ENCODE peak calls at places on chromosomes 5 and 9, in nine cellular contexts. X is D341Med; W is activated T-cell treated with anti-CD3 and anti-CD28 coated beads for 4 hours; N is PC-9; V is T follicular helper cell; H is effector memory CD4-positive, alpha-beta T cell; E is midbrain; Q is T-helper 2 cell; O is mesothelial cell of epicardium. I is an unnamed sample.
A peak's percentile ranks its signal among the peaks of the same experiment; 100 is the strongest.

GRCh38 chr5:31270396-31270795 is 76.9 kb downstream of the CDH6 start:
- DNase-seq in X (peak; percentile 37), W (no peak), N (no peak), V (no peak), H (no peak), E (peak; percentile 15), Q (no peak), O (no peak), I (peak; percentile 5)

GRCh38 chr5:78841767-78842166 is 143.3 kb downstream of the ARSB start:
- DNase-seq in X (no peak), W (no peak), N (no peak), V (no peak), H (no peak), E (no peak), Q (no peak), O (no peak), I (no peak)

GRCh38 chr5:133873936-133874585 is 94.4 kb downstream of the C5orf15 start:
- DNase-seq in X (no peak), W (no peak), N (no peak), V (no peak), H (no peak), E (no peak), Q (no peak), O (no peak), I (peak; percentile 78)

GRCh38 chr9:37364751-37365360 is 57.6 kb upstream of the GRHPR start:
- DNase-seq in X (no peak), W (no peak), N (no peak), V (no peak), H (no peak), E (no peak), Q (no peak), O (no peak), I (no peak)

GRCh38 chr9:118829334-118829733 is 539.9 kb downstream of the BRINP1 start:
- DNase-seq in X (peak; percentile 26), W (no peak), N (no peak), V (no peak), H (no peak), E (peak; percentile 5), Q (no peak), O (no peak), I (no peak)

GRCh38 chr5:133154274-133155088 is 102.7 kb downstream of the HSPA4 start:
- DNase-seq in X (no peak), W (no peak), N (no peak), V (no peak), H (no peak), E (no peak), Q (no peak), O (no peak), I (no peak)

GRCh38 chr9:96126321-96126881 is 175.6 kb downstream of the HSD17B3 start:
- DNase-seq in X (no peak), W (no peak), N (no peak), V (no peak), H (no peak), E (no peak), Q (no peak), O (no peak), I (no peak)

GRCh38 chr5:109876941-109877669 is 187.4 kb downstream of the MAN2A1 start:
- DNase-seq in X (no peak), W (no peak), N (peak; percentile 38), V (no peak), H (no peak), E (no peak), Q (no peak), O (no peak), I (peak; percentile 84)

GRCh38 chr5:9173281-9174048 is 372.4 kb downstream of the SEMA5A start:
- DNase-seq in X (no peak), W (no peak), N (peak; percentile 63), V (no peak), H (no peak), E (no peak), Q (no peak), O (no peak), I (peak; percentile 52)

GRCh38 chr5:1704266-1704665 is 95.4 kb downstream of the MRPL36 start:
- DNase-seq in X (no peak), W (no peak), N (no peak), V (no peak), H (no peak), E (no peak), Q (no peak), O (no peak), I (no peak)

GRCh38 chr5:172744106-172745104 is 26.6 kb downstream of the DUSP1 start:
- DNase-seq in X (no peak), W (no peak), N (peak; percentile 77), V (no peak), H (no peak), E (no peak), Q (no peak), O (no peak), I (no peak)

GRCh38 chr5:143376911-143377838 is 26.3 kb downstream of the NR3C1 start:
- DNase-seq in X (no peak), W (no peak), N (peak; percentile 75), V (no peak), H (no peak), E (no peak), Q (no peak), O (no peak), I (peak; percentile 81)

GRCh38 chr5:66892715-66893114 is 296.5 kb downstream of the MAST4 start:
- DNase-seq in X (no peak), W (no peak), N (peak; percentile 48), V (no peak), H (no peak), E (no peak), Q (no peak), O (no peak), I (peak; percentile 43)

I was measured in HT1080.